ENCODE peak calls at places on chromosomes 7 and 10, in five cellular contexts. S is K562, H is IMR-90, I is GM12878, P is HepG2. B is an unnamed sample.

GRCh38 chr10:132543916-132544743 is 6.5 kb downstream of the INPP5A start:
- DNase-seq in S (no peak), H (no peak), I (no peak), P (no peak), B (no peak)

GRCh38 chr7:116731737-116732335 is 59.8 kb downstream of the MET start:
- DNase-seq in S (no peak), H (no peak), I (no peak), P (peak), B (no peak)

GRCh38 chr7:153381275-153382119 is 621.9 kb downstream of the ACTR3B start:
- DNase-seq in S (peak), H (no peak), I (no peak), P (peak), B (peak)

GRCh38 chr10:63744060-63744941 is 223.1 kb downstream of the REEP3 start:
- DNase-seq in S (no peak), H (no peak), I (no peak), P (no peak), B (no peak)

GRCh38 chr10:84549368-84549767 is 221.0 kb downstream of the CCSER2 start:
- DNase-seq in S (no peak), H (no peak), I (no peak), P (no peak), B (no peak)

GRCh38 chr7:156064921-156065386 is 252.7 kb upstream of the SHH start:
- DNase-seq in S (no peak), H (peak), I (no peak), P (peak), B (no peak)

GRCh38 chr7:158283016-158283974 is 304.3 kb downstream of the PTPRN2 start:
- DNase-seq in S (no peak), H (no peak), I (no peak), P (no peak), B (no peak)

GRCh38 chr10:42973870-42974692 is 102.8 kb upstream of the RET start:
- DNase-seq in S (no peak), H (no peak), I (no peak), P (no peak), B (no peak)

GRCh38 chr10:116877391-116877790 is 28.1 kb downstream of the ENO4 start:
- DNase-seq in S (no peak), H (no peak), I (no peak), P (no peak), B (no peak)

GRCh38 chr7:28755255-28755654 is 202.9 kb downstream of the TRIL start:
- DNase-seq in S (no peak), H (peak), I (no peak), P (no peak), B (no peak)

GRCh38 chr7:18241543-18242231 is 214.0 kb upstream of the PRPS1L1 start:
- DNase-seq in S (no peak), H (no peak), I (no peak), P (no peak), B (no peak)

GRCh38 chr10:127163632-127164031 is 32.8 kb downstream of the INSYN2A start:
- DNase-seq in S (no peak), H (no peak), I (no peak), P (no peak), B (no peak)

GRCh38 chr7:516606-517456 is 2.8 kb downstream of the PDGFA start:
- DNase-seq in S (peak), H (peak), I (no peak), P (peak), B (peak)
- TF ChIP-seq POLR2A in S (no peak), H (no peak), I (no peak), P (no peak), B (no peak)

GRCh38 chr10:93413252-93413689 is 68.9 kb downstream of the MYOF start:
- DNase-seq in S (no peak), H (no peak), I (no peak), P (no peak), B (no peak)
- TF ChIP-seq BHLHE40 in S (no peak), H (no peak), I (no peak), P (no peak), B (no peak)

GRCh38 chr10:11297136-11297535 is 279.5 kb downstream of the CELF2 start:
- DNase-seq in S (no peak), H (no peak), I (no peak), P (no peak), B (no peak)
- TF ChIP-seq POLR2A in S (no peak), H (no peak), I (no peak), P (no peak), B (no peak)

DNA sequence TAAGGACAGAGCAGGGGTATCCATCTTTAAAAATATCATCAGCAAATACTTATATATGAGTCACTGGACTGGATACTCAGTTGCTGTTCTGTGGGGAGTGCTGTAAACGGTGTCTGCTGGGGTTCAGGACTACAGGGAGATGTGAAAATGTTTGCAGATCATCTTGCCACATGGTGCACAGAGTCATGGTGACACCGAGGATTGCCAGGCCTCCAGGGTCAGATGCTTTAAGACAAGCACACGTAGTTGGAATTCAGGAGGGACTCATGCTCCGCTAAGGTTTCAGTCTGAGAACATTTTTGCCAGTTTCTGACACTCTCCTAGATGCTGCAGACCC is 211.4 kb downstream of the CXCL12 start:
- DNase-seq in S (no peak), H (peak), I (no peak), P (no peak), B (no peak)
- TF ChIP-seq BHLHE40 in S (no peak), H (no peak), I (no peak), P (no peak), B (no peak)

GRCh38 chr7:22860784-22861482 is 38.3 kb upstream of the TOMM7 start:
- DNase-seq in S (peak), H (no peak), I (no peak), P (peak), B (peak)
- TF ChIP-seq POLR2A in S (no peak), H (no peak), I (no peak), P (no peak), B (no peak)

DNA sequence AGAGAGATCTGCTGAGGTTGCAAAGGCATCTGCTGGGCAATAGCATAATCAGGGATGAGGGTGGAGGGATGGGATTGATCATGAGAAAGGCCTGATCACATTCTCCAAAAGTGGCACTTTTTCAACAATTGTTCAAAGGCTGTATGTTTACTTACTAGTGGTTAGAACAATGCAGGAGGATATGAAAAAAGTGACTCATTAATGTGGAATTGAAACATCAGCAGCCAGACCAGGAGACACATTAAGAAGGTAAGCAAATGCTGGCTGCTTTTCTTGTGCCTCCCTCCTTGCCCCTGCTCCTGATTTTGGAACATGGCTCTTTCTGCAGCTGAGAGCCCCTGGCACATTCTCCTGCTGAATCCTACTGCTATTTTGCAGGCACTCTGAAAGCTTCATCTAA is 63.5 kb downstream of the FAM204A start:
- DNase-seq in S (no peak), H (no peak), I (no peak), P (no peak), B (no peak)
- TF ChIP-seq BHLHE40 in S (no peak), H (no peak), I (no peak), P (no peak), B (no peak)

GRCh38 chr10:103350522-103351260 is at the start of gene PCGF6:
- DNase-seq in S (peak), H (peak), I (no peak), P (peak), B (peak)
- TF ChIP-seq POLR2A in S (peak), H (no peak), I (peak), P (peak), B (peak)